ENCODE peak calls at places on chromosome 1, in six cellular contexts. K, M, G, W, B and T are unnamed samples.

GRCh38 chr1:32334274-32334861 is 1.7 kb downstream of the MARCKSL1 start:
- DNase-seq in K (no peak), M (no peak), G (no peak), W (no peak), B (no peak), T (no peak)

GRCh38 chr1:226659641-226660040 is 79.4 kb downstream of the ITPKB start:
- DNase-seq in K (no peak), M (no peak), G (no peak), W (no peak), B (no peak), T (no peak)

GRCh38 chr1:75265792-75266191 is 131.6 kb downstream of the LHX8 start:
- DNase-seq in K (no peak), M (no peak), G (peak), W (no peak), B (no peak), T (no peak)

GRCh38 chr1:22258696-22259095 is 115.8 kb upstream of the WNT4 start:
- DNase-seq in K (no peak), M (no peak), G (no peak), W (no peak), B (no peak), T (no peak)

GRCh38 chr1:88878731-88879130 is 12.6 kb downstream of the GTF2B start:
- DNase-seq in K (no peak), M (no peak), G (no peak), W (no peak), B (no peak), T (no peak)

GRCh38 chr1:236214761-236215160 is 67.0 kb downstream of the ERO1B start:
- DNase-seq in K (no peak), M (no peak), G (no peak), W (no peak), B (no peak), T (no peak)

GRCh38 chr1:63042278-63042677 is 258.3 kb downstream of the ATG4C start:
- DNase-seq in K (no peak), M (no peak), G (no peak), W (no peak), B (no peak), T (no peak)

GRCh38 chr1:155175927-155176371 is 2.3 kb downstream of the TRIM46 start:
- DNase-seq in K (no peak), M (no peak), G (no peak), W (no peak), B (no peak), T (no peak)

GRCh38 chr1:193486671-193487229 is 300.3 kb upstream of the B3GALT2 start:
- DNase-seq in K (no peak), M (no peak), G (no peak), W (no peak), B (no peak), T (no peak)

GRCh38 chr1:178869114-178869697 is 1.7 kb downstream of the ANGPTL1 start:
- DNase-seq in K (no peak), M (no peak), G (no peak), W (no peak), B (no peak), T (no peak)